ENCODE peak calls at places on chromosome 3, in nine cellular contexts. S, D, X, A, U, C, E, Q and T are unnamed samples.
A peak's percentile ranks its signal among the peaks of the same experiment; 100 is the strongest.

GRCh38 chr3:15601399-15602145 is at the start of the genes BTD and HACL1:
- DNase-seq in S (peak; percentile 96), D (peak; percentile 96), X (peak; percentile 100), A (no peak), U (peak; percentile 98), C (no peak), E (peak; percentile 94), Q (peak; percentile 99), T (no peak)

GRCh38 chr3:178536271-178537079 is at the start of gene KCNMB2:
- DNase-seq in S (peak; percentile 12), D (no peak), X (no peak), A (peak; percentile 12), U (no peak), C (no peak), E (no peak), Q (no peak), T (no peak)

GRCh38 chr3:170483485-170484262 is 65.0 kb downstream of the CLDN11 start:
- DNase-seq in S (peak; percentile 35), D (no peak), X (peak; percentile 32), A (no peak), U (no peak), C (no peak), E (no peak), Q (no peak), T (no peak)

GRCh38 chr3:100080573-100080972 is 33.7 kb downstream of the FILIP1L start:
- DNase-seq in S (no peak), D (no peak), X (no peak), A (no peak), U (no peak), C (no peak), E (no peak), Q (no peak), T (no peak)

GRCh38 chr3:32109256-32109655 is 2.8 kb downstream of the GPD1L start:
- DNase-seq in S (no peak), D (peak; percentile 11), X (peak; percentile 53), A (peak; percentile 44), U (no peak), C (no peak), E (no peak), Q (peak; percentile 92), T (peak; percentile 50)

GRCh38 chr3:149333518-149333859 is at the start of gene TM4SF18:
- DNase-seq in S (no peak), D (no peak), X (peak; percentile 27), A (no peak), U (no peak), C (no peak), E (no peak), Q (no peak), T (no peak)

GRCh38 chr3:73558399-73559075 is 66.2 kb downstream of the PDZRN3 start:
- DNase-seq in S (no peak), D (no peak), X (peak; percentile 28), A (no peak), U (no peak), C (no peak), E (no peak), Q (no peak), T (no peak)

GRCh38 chr3:98954806-98955205 is 53.3 kb upstream of the DCBLD2 start:
- DNase-seq in S (peak; percentile 42), D (no peak), X (no peak), A (no peak), U (no peak), C (no peak), E (no peak), Q (no peak), T (no peak)

GRCh38 chr3:49662720-49663413 is 11.3 kb upstream of the APEH start:
- DNase-seq in S (no peak), D (no peak), X (no peak), A (no peak), U (no peak), C (no peak), E (no peak), Q (no peak), T (no peak)

GRCh38 chr3:185880600-185880999 is 55.8 kb upstream of the IGF2BP2 start:
- DNase-seq in S (no peak), D (no peak), X (peak; percentile 14), A (no peak), U (no peak), C (no peak), E (no peak), Q (no peak), T (no peak)

GRCh38 chr3:41684802-41685740 is 276.8 kb downstream of the ULK4 start:
- DNase-seq in S (no peak), D (peak; percentile 35), X (peak; percentile 53), A (no peak), U (no peak), C (no peak), E (no peak), Q (no peak), T (no peak)

GRCh38 chr3:53044371-53045106 is 1.3 kb downstream of the SFMBT1 start:
- DNase-seq in S (no peak), D (no peak), X (peak; percentile 49), A (no peak), U (peak; percentile 14), C (no peak), E (no peak), Q (no peak), T (no peak)

GRCh38 chr3:94098487-94098886 is 35.6 kb downstream of the NSUN3 start:
- DNase-seq in S (no peak), D (no peak), X (peak; percentile 68), A (no peak), U (no peak), C (no peak), E (no peak), Q (no peak), T (no peak)

GRCh38 chr3:40248591-40248990 is 60.9 kb upstream of the EIF1B start:
- DNase-seq in S (no peak), D (no peak), X (no peak), A (no peak), U (no peak), C (no peak), E (no peak), Q (no peak), T (no peak)

GRCh38 chr3:167729591-167729990 is 5.1 kb downstream of the PDCD10 start:
- DNase-seq in S (no peak), D (no peak), X (no peak), A (no peak), U (no peak), C (no peak), E (no peak), Q (no peak), T (no peak)

GRCh38 chr3:13009132-13009945 is 63.9 kb downstream of the IQSEC1 start:
- DNase-seq in S (no peak), D (no peak), X (no peak), A (no peak), U (peak; percentile 27), C (no peak), E (no peak), Q (peak; percentile 88), T (no peak)

GRCh38 chr3:190345027-190345821 is 23.0 kb upstream of the CLDN1 start:
- DNase-seq in S (peak; percentile 65), D (peak; percentile 80), X (peak; percentile 98), A (no peak), U (no peak), C (no peak), E (no peak), Q (no peak), T (no peak)

GRCh38 chr3:126135056-126135397 is 45.4 kb downstream of the ALDH1L1 start:
- DNase-seq in S (no peak), D (no peak), X (no peak), A (no peak), U (no peak), C (no peak), E (no peak), Q (no peak), T (no peak)

GRCh38 chr3:143963946-143964345 is 7.7 kb upstream of the DIPK2A start:
- DNase-seq in S (no peak), D (no peak), X (no peak), A (no peak), U (no peak), C (no peak), E (no peak), Q (no peak), T (no peak)

GRCh38 chr3:128495435-128495970 is 2.5 kb upstream of the GATA2 start:
- DNase-seq in S (no peak), D (no peak), X (no peak), A (no peak), U (no peak), C (no peak), E (no peak), Q (no peak), T (no peak)

GRCh38 chr3:16249336-16249735 is 15.4 kb downstream of the DPH3 start:
- DNase-seq in S (peak; percentile 51), D (no peak), X (peak; percentile 47), A (no peak), U (no peak), C (no peak), E (peak; percentile 39), Q (no peak), T (no peak)

GRCh38 chr3:100045696-100046095 is 68.6 kb downstream of the FILIP1L start:
- DNase-seq in S (peak; percentile 79), D (peak; percentile 79), X (peak; percentile 99), A (no peak), U (no peak), C (no peak), E (no peak), Q (peak; percentile 77), T (no peak)

GRCh38 chr3:66336358-66336766 is 115.6 kb downstream of the SLC25A26 start:
- DNase-seq in S (no peak), D (peak; percentile 33), X (peak; percentile 65), A (no peak), U (no peak), C (no peak), E (no peak), Q (no peak), T (no peak)

GRCh38 chr3:10964537-10965167 is 27.9 kb upstream of the SLC6A1 start:
- DNase-seq in S (no peak), D (no peak), X (no peak), A (no peak), U (no peak), C (no peak), E (no peak), Q (no peak), T (no peak)

GRCh38 chr3:28286595-28286994 is 45.2 kb downstream of the CMC1 start:
- DNase-seq in S (peak; percentile 32), D (peak; percentile 24), X (peak; percentile 41), A (no peak), U (no peak), C (no peak), E (no peak), Q (no peak), T (peak; percentile 5)

GRCh38 chr3:189292667-189293478 is 121.1 kb downstream of the TPRG1 start:
- DNase-seq in S (peak; percentile 49), D (no peak), X (no peak), A (no peak), U (no peak), C (no peak), E (no peak), Q (no peak), T (no peak)

GRCh38 chr3:133573629-133574194 is at the start of gene CDV3:
- DNase-seq in S (no peak), D (no peak), X (no peak), A (no peak), U (no peak), C (no peak), E (no peak), Q (no peak), T (no peak)

GRCh38 chr3:72722930-72723726 is 125.1 kb downstream of the SHQ1 start:
- DNase-seq in S (peak; percentile 47), D (peak; percentile 32), X (peak; percentile 84), A (peak; percentile 6), U (no peak), C (no peak), E (no peak), Q (no peak), T (peak; percentile 10)